ENCODE peak calls at places on chromosomes 4 and X, in six cellular contexts. J is body of pancreas, C is testis, A is sigmoid colon, Q is adrenal gland, D is A549. K is an unnamed sample.

GRCh38 chr4:52263612-52264011 is 212.5 kb downstream of the SPATA18 start:
- DNase-seq in D (no peak), J (peak), Q (no peak), A (no peak), C (no peak), K (no peak)

GRCh38 chr4:96519291-96519690 is 679.4 kb downstream of the PDHA2 start:
- DNase-seq in Q (no peak), C (no peak), D (no peak), J (no peak), A (no peak), K (no peak)

GRCh38 chrX:79556750-79557149 is 189.6 kb upstream of the ITM2A start:
- DNase-seq in D (no peak), Q (no peak), C (no peak), A (no peak), J (no peak), K (no peak)

GRCh38 chr4:77433102-77433733 is 172.4 kb upstream of the CXCL13 start:
- DNase-seq in D (peak), J (no peak), A (no peak), Q (no peak), C (peak), K (no peak)

GRCh38 chr4:29581469-29581868 is 1138.7 kb upstream of the PCDH7 start:
- DNase-seq in C (peak), A (peak), J (no peak), Q (no peak), D (no peak), K (no peak)

GRCh38 chr4:33715996-33716395 is 2528.3 kb downstream of the ARAP2 start:
- DNase-seq in A (no peak), J (no peak), D (no peak), C (no peak), Q (no peak), K (no peak)

GRCh38 chrX:131792356-131792749 is 230.7 kb upstream of the STK26 start:
- DNase-seq in C (peak), Q (peak), A (peak), J (peak), D (peak), K (peak)

GRCh38 chr4:171118091-171118490 is 695.1 kb upstream of the GALNTL6 start:
- DNase-seq in A (no peak), Q (no peak), J (no peak), C (no peak), D (no peak), K (no peak)

GRCh38 chr4:186342582-186342981 is 76.6 kb downstream of the F11 start:
- DNase-seq in D (peak), Q (no peak), J (no peak), C (no peak), A (no peak), K (no peak)

GRCh38 chr4:154014401-154015105 is 225.7 kb upstream of the SFRP2 start:
- DNase-seq in J (no peak), C (no peak), A (no peak), Q (no peak), D (no peak), K (no peak)

GRCh38 chr4:169050308-169050707 is 40.3 kb upstream of the CBR4 start:
- DNase-seq in A (no peak), Q (no peak), D (no peak), J (no peak), C (peak), K (no peak)

GRCh38 chrX:118530537-118530936 is 34.9 kb downstream of the DOCK11 start:
- DNase-seq in D (no peak), J (no peak), A (no peak), Q (no peak), C (no peak), K (no peak)

GRCh38 chr4:22473268-22473667 is 42.6 kb downstream of the ADGRA3 start:
- DNase-seq in C (no peak), D (no peak), A (no peak), J (no peak), Q (peak), K (no peak)

GRCh38 chr4:5165419-5166369 is 114.4 kb downstream of the STK32B start:
- DNase-seq in Q (no peak), J (no peak), C (no peak), A (no peak), D (no peak), K (no peak)

GRCh38 chrX:93580634-93581033 is 92.7 kb downstream of the NAP1L3 start:
- DNase-seq in D (no peak), Q (no peak), A (no peak), J (no peak), C (no peak), K (no peak)

GRCh38 chr4:37279894-37280592 is 35.5 kb downstream of the NWD2 start:
- DNase-seq in D (no peak), C (no peak), A (no peak), J (peak), Q (no peak), K (no peak)

GRCh38 chr4:55087930-55088293 is 37.5 kb downstream of the KDR start:
- DNase-seq in J (no peak), C (no peak), A (no peak), D (no peak), Q (no peak), K (no peak)

GRCh38 chr4:51866835-51867234 is 23.9 kb downstream of the DCUN1D4 start:
- DNase-seq in Q (no peak), D (no peak), J (no peak), A (peak), C (no peak), K (no peak)

GRCh38 chrX:139542652-139543051 is 12.1 kb downstream of the F9 start:
- DNase-seq in A (no peak), J (no peak), D (no peak), Q (no peak), C (no peak), K (no peak)

GRCh38 chr4:76233967-76234678 is 17.4 kb upstream of the FAM47E start:
- DNase-seq in J (no peak), Q (no peak), A (no peak), C (peak), D (peak), K (no peak)
- TF ChIP-seq POLR2A in J (no peak), Q (no peak), A (no peak), C (no peak), D (no peak), K (no peak)

GRCh38 chr4:47858012-47858411 is 20.1 kb upstream of the CORIN start:
- DNase-seq in C (no peak), A (no peak), J (no peak), D (no peak), Q (no peak), K (no peak)

GRCh38 chr4:47855350-47855749 is 17.5 kb upstream of the CORIN start:
- DNase-seq in A (no peak), Q (no peak), D (no peak), C (no peak), J (no peak), K (no peak)

GRCh38 chr4:47849466-47849865 is 11.6 kb upstream of the CORIN start:
- DNase-seq in D (no peak), C (no peak), A (no peak), Q (no peak), J (no peak), K (no peak)

GRCh38 chr4:47856713-47857112 is 18.8 kb upstream of the CORIN start:
- DNase-seq in C (no peak), Q (no peak), D (no peak), J (no peak), A (no peak), K (no peak)

DNA sequence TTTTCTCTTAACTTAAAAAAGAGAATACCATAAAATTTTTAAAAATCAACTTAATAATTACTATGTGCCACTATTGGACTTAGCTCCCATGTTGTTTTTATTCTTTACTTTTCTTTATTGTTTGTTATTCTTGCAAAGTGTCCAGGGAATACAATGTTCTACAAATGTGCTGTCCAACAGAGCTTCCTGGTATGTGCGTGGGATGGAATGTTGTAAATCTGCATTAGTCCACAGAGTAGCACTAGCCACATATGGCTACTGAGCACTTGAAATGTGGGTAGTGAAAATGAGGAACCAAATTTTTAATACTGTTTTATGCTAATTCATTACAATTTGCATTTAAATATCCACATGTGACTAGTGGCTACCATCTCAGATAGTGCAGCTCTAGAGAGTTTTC is 14.3 kb upstream of the CORIN start:
- DNase-seq in D (no peak), J (no peak), Q (no peak), C (peak), A (no peak), K (no peak)
- H3K27ac ChIP-seq in D (no peak), J (no peak), Q (no peak), C (peak), A (peak), K (no peak)

GRCh38 chr4:128570380-128570779 is 239.1 kb upstream of the JADE1 start:
- DNase-seq in J (peak), Q (peak), D (peak), A (peak), C (peak), K (no peak)
- H3K4me3 ChIP-seq in J (no peak), Q (no peak), D (no peak), A (no peak), C (no peak), K (no peak)

GRCh38 chr4:174674305-174674840 is 152.1 kb upstream of the HPGD start:
- DNase-seq in C (no peak), A (no peak), Q (no peak), J (no peak), D (peak), K (no peak)
- TF ChIP-seq POLR2A in C (no peak), A (no peak), Q (no peak), J (no peak), D (no peak), K (no peak)

GRCh38 chrX:74382613-74383012 is 38.7 kb upstream of the SLC16A2 start:
- DNase-seq in D (peak), J (peak), Q (peak), C (peak), A (peak), K (peak)
- H3K27ac ChIP-seq in D (no peak), J (no peak), Q (no peak), C (no peak), A (no peak), K (no peak)

DNA sequence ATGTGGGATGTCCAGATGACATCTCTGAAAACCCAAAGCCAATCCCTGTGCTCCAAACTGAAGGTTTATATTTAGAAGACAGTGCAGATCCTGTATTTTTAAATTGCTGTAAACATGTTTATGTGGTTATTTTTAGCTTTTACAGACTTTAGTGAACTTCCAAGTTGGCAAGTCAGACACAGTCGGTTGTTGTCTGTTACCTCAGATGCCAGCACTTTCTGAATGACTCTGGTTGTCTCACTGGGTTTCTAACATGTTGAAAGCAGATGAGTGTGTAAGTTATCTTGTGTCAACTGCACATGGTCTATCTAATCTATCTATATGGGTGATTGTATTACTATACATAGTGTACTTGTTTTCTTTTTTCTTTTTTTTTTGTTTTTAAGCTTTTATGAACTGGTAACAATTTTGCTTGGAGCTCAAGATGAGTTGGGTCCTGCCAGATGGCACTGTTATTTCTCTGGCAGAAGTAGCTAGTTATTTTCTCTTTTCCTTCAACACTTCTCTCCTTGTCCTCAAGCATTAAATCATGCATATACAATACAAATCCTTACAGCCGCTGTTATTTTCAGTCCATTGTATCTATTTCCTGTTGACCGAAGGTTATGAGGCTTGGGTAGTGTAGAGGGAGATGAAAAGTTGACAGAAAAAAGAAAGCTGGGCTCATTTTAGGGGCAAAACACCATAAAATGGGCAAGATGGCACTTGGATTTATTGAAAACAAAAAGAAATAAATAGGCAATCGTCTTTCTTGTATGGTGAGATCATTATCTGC is 66.3 kb downstream of the GAB1 start:
- DNase-seq in C (no peak), A (no peak), J (no peak), D (no peak), Q (peak), K (no peak)
- H3K4me3 ChIP-seq in C (no peak), A (no peak), J (no peak), D (no peak), Q (no peak), K (no peak)

GRCh38 chrX:48696301-48697181 is at the start of gene SUV39H1:
- DNase-seq in A (peak), J (peak), Q (peak), D (peak), C (peak), K (peak)
- TF ChIP-seq POLR2A in A (peak), J (peak), Q (peak), D (peak), C (peak), K (peak)

K was measured in Peyer's patch.